ENCODE peak calls at places on chromosomes 1 and 21, in six cellular contexts. R is AG04450, Q is stomach, B is adrenal gland, P is RWPE1, X is heart left ventricle. Z is an unnamed sample.

GRCh38 chr1:25657786-25658760 is 41.5 kb downstream of the MAN1C1 start:
- DNase-seq in R (no peak), Q (no peak), B (peak; percentile 41), P (no peak), X (no peak), Z (no peak)

GRCh38 chr1:61450454-61451213 is 274.3 kb downstream of the TM2D1 start:
- DNase-seq in R (no peak), Q (no peak), B (peak; percentile 67), P (peak; percentile 27), X (peak; percentile 61), Z (peak; percentile 86)

GRCh38 chr1:51070640-51071039 is 31.4 kb upstream of the C1orf185 start:
- DNase-seq in R (peak; percentile 4), Q (no peak), B (no peak), P (peak; percentile 79), X (no peak), Z (no peak)

GRCh38 chr1:116873680-116874271 is 35.9 kb upstream of the PTGFRN start:
- DNase-seq in R (no peak), Q (no peak), B (no peak), P (no peak), X (no peak), Z (no peak)

GRCh38 chr1:25544243-25544764 is 898 bp downstream of the LDLRAP1 start:
- DNase-seq in R (no peak), Q (peak; percentile 40), B (no peak), P (no peak), X (no peak), Z (peak; percentile 31)

GRCh38 chr21:18782721-18783120 is 379.1 kb upstream of the TMPRSS15 start:
- DNase-seq in R (no peak), Q (no peak), B (no peak), P (no peak), X (no peak), Z (peak; percentile 1)

GRCh38 chr1:7988576-7988975 is 27.1 kb downstream of the PARK7 start:
- DNase-seq in R (no peak), Q (no peak), B (no peak), P (peak; percentile 68), X (no peak), Z (no peak)

GRCh38 chr1:37096523-37096922 is 62.2 kb upstream of the GRIK3 start:
- DNase-seq in R (no peak), Q (no peak), B (no peak), P (no peak), X (no peak), Z (peak; percentile 2)

GRCh38 chr1:221602866-221603265 is 139.0 kb downstream of the DUSP10 start:
- DNase-seq in R (no peak), Q (no peak), B (no peak), P (no peak), X (no peak), Z (no peak)

GRCh38 chr1:217627431-217627830 is 3.5 kb downstream of the GPATCH2 start:
- DNase-seq in R (no peak), Q (no peak), B (no peak), P (no peak), X (no peak), Z (peak; percentile 12)

GRCh38 chr1:197774691-197775281 is 494 bp downstream of the DENND1B start:
- DNase-seq in R (no peak), Q (peak; percentile 52), B (peak; percentile 66), P (peak; percentile 51), X (peak; percentile 63), Z (peak; percentile 46)

GRCh38 chr1:228006034-228006792 is 585 bp upstream of the WNT3A start:
- DNase-seq in R (no peak), Q (peak; percentile 15), B (peak; percentile 11), P (no peak), X (no peak), Z (no peak)

GRCh38 chr21:31098576-31099005 is 60.3 kb upstream of the KRTAP19-8 start:
- DNase-seq in R (peak; percentile 10), Q (peak; percentile 72), B (peak; percentile 90), P (peak; percentile 48), X (peak; percentile 68), Z (peak; percentile 35)

GRCh38 chr1:54850082-54850730 is 36.8 kb downstream of the DHCR24 start:
- DNase-seq in R (no peak), Q (no peak), B (peak; percentile 55), P (no peak), X (no peak), Z (no peak)

GRCh38 chr1:167401260-167401873 is 117.0 kb downstream of the CD247 start:
- DNase-seq in R (peak; percentile 2), Q (peak; percentile 50), B (peak; percentile 82), P (peak; percentile 38), X (peak; percentile 27), Z (peak; percentile 62)

GRCh38 chr1:184052194-184052559 is 647 bp downstream of the TSEN15 start:
- DNase-seq in R (no peak), Q (no peak), B (no peak), P (no peak), X (no peak), Z (no peak)

GRCh38 chr1:147853391-147853790 is 49.2 kb upstream of the GJA8 start:
- DNase-seq in R (no peak), Q (no peak), B (no peak), P (no peak), X (no peak), Z (no peak)

GRCh38 chr1:179310721-179311120 is 17.1 kb downstream of the SOAT1 start:
- DNase-seq in R (peak; percentile 61), Q (no peak), B (no peak), P (peak; percentile 91), X (no peak), Z (no peak)

GRCh38 chr1:196214866-196215265 is 393.4 kb downstream of the KCNT2 start:
- DNase-seq in R (no peak), Q (no peak), B (no peak), P (no peak), X (no peak), Z (no peak)

GRCh38 chr1:203342192-203342940 is 8.6 kb downstream of the FMOD start:
- DNase-seq in R (no peak), Q (peak; percentile 71), B (peak; percentile 79), P (peak; percentile 85), X (peak; percentile 63), Z (peak; percentile 87)

GRCh38 chr1:89279011-89279466 is 6.4 kb upstream of the GBP5 start:
- DNase-seq in R (no peak), Q (no peak), B (no peak), P (no peak), X (no peak), Z (peak; percentile 23)

GRCh38 chr1:59638172-59638800 is 176.5 kb upstream of the HOOK1 start:
- DNase-seq in R (peak; percentile 62), Q (no peak), B (no peak), P (no peak), X (peak; percentile 17), Z (no peak)

DNA sequence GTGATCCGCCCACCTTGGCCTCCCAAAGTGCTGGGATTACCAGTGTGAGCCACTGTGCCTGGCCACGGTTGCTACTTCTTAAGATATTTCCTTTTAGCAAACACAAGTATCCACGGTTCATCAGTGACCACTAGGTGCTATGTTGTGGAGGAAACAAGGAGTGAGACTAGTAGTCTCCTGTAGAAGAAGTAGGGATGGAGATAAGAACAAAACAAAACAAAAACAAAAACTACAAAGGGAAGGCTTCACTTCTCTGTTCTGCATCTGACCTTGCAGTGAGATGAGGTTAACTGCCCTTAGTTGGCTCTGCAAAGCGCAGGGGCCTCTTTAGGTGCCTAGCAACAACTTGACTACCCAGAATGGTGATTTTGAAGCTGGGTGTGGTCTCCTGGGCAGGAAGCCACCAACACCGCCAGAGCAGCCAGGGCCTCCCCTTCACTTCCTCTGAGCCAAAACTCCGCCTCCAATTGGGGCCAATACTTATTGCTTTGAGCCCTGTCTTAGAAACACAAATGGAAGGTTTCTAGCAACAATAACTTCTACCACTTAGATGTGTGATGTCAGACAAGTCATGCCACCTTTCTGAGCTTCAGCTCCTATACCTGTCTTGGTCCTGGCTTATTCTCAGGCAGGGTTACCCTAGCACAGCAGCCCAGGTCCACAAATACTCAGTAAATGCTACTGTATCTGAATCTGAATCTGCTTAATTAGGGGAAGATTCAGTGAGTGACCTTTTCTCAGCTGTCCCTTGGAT is 12.7 kb upstream of the CDC42 start:
- DNase-seq in R (no peak), Q (peak; percentile 89), B (peak; percentile 66), P (peak; percentile 32), X (peak; percentile 75), Z (peak; percentile 83)
- H3K27ac ChIP-seq in R (no peak overlapping the region), Q (peak overlapping the region; percentile 80), B (no peak overlapping the region), P (peak overlapping the region; percentile 61), X (peak overlapping the region; percentile 44), Z (peak overlapping the region; percentile 40)

GRCh38 chr1:224223819-224224714 is 41.0 kb downstream of the DEGS1 start:
- DNase-seq in R (peak; percentile 80), Q (no peak), B (no peak), P (peak; percentile 38), X (no peak), Z (no peak)
- H3K27ac ChIP-seq in R (peak overlapping the region; percentile 68), Q (no peak overlapping the region), B (no peak overlapping the region), P (no peak overlapping the region), X (no peak overlapping the region), Z (no peak overlapping the region)

GRCh38 chr1:176456848-176457247 is 6.1 kb upstream of the PAPPA2 start:
- DNase-seq in R (no peak), Q (no peak), B (no peak), P (no peak), X (no peak), Z (no peak)
- H3K27ac ChIP-seq in R (no peak overlapping the region), Q (no peak overlapping the region), B (no peak overlapping the region), P (no peak overlapping the region), X (no peak overlapping the region), Z (no peak overlapping the region)

DNA sequence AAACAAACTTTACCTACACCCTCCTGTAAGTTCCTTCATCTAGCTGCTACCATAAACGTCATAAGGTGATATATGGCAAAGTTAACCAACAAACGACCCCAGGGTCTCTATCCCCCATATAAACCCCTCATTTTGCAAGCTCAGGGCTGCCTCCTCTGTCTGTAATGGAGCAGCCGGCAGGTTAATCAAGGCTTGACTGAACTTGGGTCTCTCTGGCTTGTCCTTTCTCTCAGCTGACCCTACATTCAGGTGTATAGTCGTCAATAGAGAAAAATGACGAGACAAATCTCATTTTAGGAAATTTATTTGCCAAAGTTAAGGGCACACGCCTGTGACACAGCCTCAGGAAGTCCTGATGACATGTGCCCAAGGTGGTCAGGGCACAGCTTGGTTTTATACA is 67.4 kb downstream of the WDR4 start:
- DNase-seq in R (no peak), Q (no peak), B (no peak), P (no peak), X (no peak), Z (no peak)
- H3K27ac ChIP-seq in R (no peak overlapping the region), Q (peak overlapping the region; percentile 88), B (no peak overlapping the region), P (no peak overlapping the region), X (no peak overlapping the region), Z (no peak overlapping the region)

GRCh38 chr1:219324629-219325367 is 151.1 kb downstream of the LYPLAL1 start:
- DNase-seq in R (peak; percentile 93), Q (no peak), B (no peak), P (peak; percentile 86), X (no peak), Z (no peak)
- H3K27ac ChIP-seq in R (peak overlapping the region; percentile 70), Q (no peak overlapping the region), B (no peak overlapping the region), P (no peak overlapping the region), X (no peak overlapping the region), Z (no peak overlapping the region)